ENCODE peak calls at places on chromosomes 5 and 9, in nine cellular contexts. Q is lower lobe of right lung, B is BJ, Z is heart left ventricle, N is mammary epithelial cell, O is IMR-90, M is neural progenitor cell, H is fibroblast of lung, K is uterus. I is an unnamed sample. For H3K36me3, the result is how much of the 10 kb centered on the place peaks cover.

GRCh38 chr5:159864885-159865622 is 51.2 kb upstream of the ADRA1B start:
- DNase-seq in Q (no peak), B (no peak), Z (no peak), N (no peak), O (peak), M (no peak), H (peak), K (no peak), I (no peak)

GRCh38 chr5:10254686-10255085 is 4.6 kb downstream of the CCT5 start:
- DNase-seq in Q (no peak), B (no peak), Z (no peak), N (no peak), O (no peak), M (no peak), H (no peak), K (no peak), I (no peak)

GRCh38 chr5:158935215-158935614 is 164.5 kb downstream of the EBF1 start:
- DNase-seq in Q (no peak), B (no peak), Z (no peak), N (no peak), O (no peak), M (no peak), H (no peak), K (no peak), I (no peak)

GRCh38 chr9:123373941-123374340 is 17.9 kb downstream of the CRB2 start:
- DNase-seq in Q (no peak), B (no peak), Z (no peak), N (no peak), O (no peak), M (peak), H (peak), K (no peak), I (no peak)

GRCh38 chr5:83764101-83764500 is 43.4 kb upstream of the HAPLN1 start:
- DNase-seq in Q (no peak), B (no peak), Z (no peak), N (no peak), O (no peak), M (no peak), H (peak), K (no peak), I (no peak)

GRCh38 chr9:928363-929042 is 48.0 kb upstream of the DMRT3 start:
- DNase-seq in Q (no peak), B (no peak), Z (no peak), N (no peak), O (no peak), M (peak), H (no peak), K (no peak), I (peak)

GRCh38 chr5:112669328-112669963 is 68.2 kb upstream of the APC start:
- DNase-seq in Q (no peak), B (no peak), Z (no peak), N (no peak), O (no peak), M (peak), H (no peak), K (no peak), I (no peak)

GRCh38 chr5:78204241-78204640 is 90.3 kb downstream of the AP3B1 start:
- DNase-seq in Q (no peak), B (no peak), Z (no peak), N (no peak), O (no peak), M (no peak), H (no peak), K (no peak), I (no peak)

GRCh38 chr5:169577966-169578365 is 5.6 kb upstream of the SPDL1 start:
- DNase-seq in Q (no peak), B (no peak), Z (no peak), N (peak), O (no peak), M (peak), H (peak), K (no peak), I (no peak)

GRCh38 chr5:40832345-40832744 is 2.7 kb downstream of the RPL37 start:
- DNase-seq in Q (no peak), B (no peak), Z (no peak), N (no peak), O (peak), M (no peak), H (no peak), K (no peak), I (no peak)

GRCh38 chr9:4108708-4109444 is 191.0 kb downstream of the GLIS3 start:
- DNase-seq in Q (no peak), B (no peak), Z (no peak), N (no peak), O (no peak), M (peak), H (no peak), K (no peak), I (no peak)

GRCh38 chr9:8863886-8864881 is 1064.6 kb upstream of the DMAC1 start:
- DNase-seq in Q (no peak), B (no peak), Z (no peak), N (no peak), O (no peak), M (peak), H (peak), K (no peak), I (no peak)

GRCh38 chr5:178416919-178417318 is 173.3 kb downstream of the COL23A1 start:
- DNase-seq in Q (no peak), B (peak), Z (no peak), N (peak), O (peak), M (no peak), H (peak), K (no peak), I (no peak)

GRCh38 chr5:92795633-92796032 is 785.4 kb downstream of the NR2F1-AS1 start:
- DNase-seq in Q (no peak), B (no peak), Z (no peak), N (peak), O (no peak), M (no peak), H (no peak), K (no peak), I (no peak)

GRCh38 chr9:124854161-124854560 is 901 bp downstream of the WDR38 start:
- DNase-seq in Q (no peak), B (no peak), Z (no peak), N (no peak), O (no peak), M (no peak), H (no peak), K (no peak), I (no peak)

GRCh38 chr9:124857533-124858162 is 4.1 kb downstream of the RPL35 start:
- DNase-seq in Q (no peak), B (no peak), Z (no peak), N (no peak), O (no peak), M (no peak), H (no peak), K (no peak), I (no peak)

GRCh38 chr9:124855566-124855943 is 2.3 kb downstream of the WDR38 start:
- DNase-seq in Q (no peak), B (no peak), Z (no peak), N (no peak), O (no peak), M (no peak), H (no peak), K (no peak), I (no peak)

GRCh38 chr9:124854822-124855221 is 1.6 kb downstream of the WDR38 start:
- DNase-seq in Q (no peak), B (no peak), Z (no peak), N (no peak), O (no peak), M (no peak), H (no peak), K (no peak), I (no peak)

DNA sequence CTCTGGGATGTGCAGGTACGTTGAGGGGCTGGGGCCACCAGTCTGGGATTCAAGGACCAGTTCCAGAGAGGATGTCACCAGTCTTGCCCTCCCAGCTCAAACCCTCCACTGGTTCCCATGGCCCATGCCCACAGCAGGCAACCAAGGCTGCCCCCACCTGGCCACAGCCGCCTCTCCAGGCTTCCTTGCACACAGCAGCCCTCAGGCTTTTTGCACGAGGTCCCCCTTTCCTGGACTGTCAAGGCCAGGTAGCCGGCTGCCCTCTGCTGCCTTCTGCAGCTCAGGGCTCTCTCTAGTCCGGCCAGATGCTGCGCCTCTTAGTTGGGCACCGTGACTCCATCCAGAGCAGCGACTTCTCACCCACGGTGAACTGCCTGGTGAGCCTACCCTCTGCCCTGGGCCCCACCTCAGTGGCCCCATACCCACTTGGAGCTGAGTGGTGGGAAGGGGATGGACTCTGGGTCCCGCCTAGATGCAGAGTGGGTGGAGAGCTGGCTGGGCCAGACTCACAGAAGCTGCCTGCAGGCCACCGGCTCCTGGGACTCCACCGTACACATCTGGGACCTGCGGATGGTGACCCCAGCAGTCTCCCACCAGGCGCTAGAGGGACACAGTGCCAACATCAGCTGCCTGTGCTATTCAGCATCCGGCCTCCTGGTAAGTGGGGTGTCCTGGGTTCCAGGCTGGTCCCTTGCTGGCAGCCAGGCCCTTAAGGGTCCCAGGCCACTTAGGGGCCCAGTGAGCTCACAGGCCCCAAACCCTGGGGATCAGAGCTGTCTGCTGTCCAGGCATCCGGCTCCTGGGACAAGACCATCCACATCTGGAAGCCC is 2.9 kb downstream of the WDR38 start:
- DNase-seq in Q (no peak), B (no peak), Z (no peak), N (peak), O (no peak), M (peak), H (peak), K (no peak), I (no peak)
- H3K36me3 ChIP-seq in Q (under half), B (under half), Z (under half), N (under half), O (under half), M (under half), H (under half), K (under half), I (under half)

DNA sequence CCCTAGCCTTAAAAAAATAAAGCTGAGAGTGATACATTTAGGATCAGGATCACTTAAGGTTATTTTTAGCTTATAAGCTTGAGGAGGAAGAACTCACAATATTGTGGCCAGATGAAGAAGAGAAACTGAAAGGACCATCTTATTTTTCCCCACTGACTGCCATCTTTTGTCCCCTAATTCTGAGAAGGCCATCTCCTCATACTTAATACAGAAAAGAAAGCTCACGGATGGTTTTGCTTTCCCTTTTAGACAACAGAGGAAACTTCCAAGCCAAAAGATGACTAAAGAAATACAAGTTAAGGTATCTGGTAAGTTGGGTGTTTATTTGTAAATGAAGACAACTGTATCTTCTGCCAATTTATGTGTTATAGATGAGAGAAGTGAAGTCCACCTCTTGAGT is 36.4 kb downstream of the ERAP1 start:
- DNase-seq in Q (no peak), B (no peak), Z (no peak), N (no peak), O (no peak), M (no peak), H (no peak), K (no peak), I (no peak)
- H3K36me3 ChIP-seq in Q (half or more), B (under half), Z (half or more), N (half or more), O (under half), M (under half), H (under half), K (under half), I (under half)

GRCh38 chr5:151196556-151197290 is 27.2 kb downstream of the CCDC69 start:
- DNase-seq in Q (no peak), B (no peak), Z (no peak), N (no peak), O (no peak), M (no peak), H (no peak), K (no peak), I (no peak)

GRCh38 chr5:151198861-151199260 is 25.0 kb downstream of the CCDC69 start:
- DNase-seq in Q (no peak), B (no peak), Z (no peak), N (no peak), O (no peak), M (no peak), H (no peak), K (no peak), I (no peak)

GRCh38 chr5:151192626-151193025 is 31.3 kb downstream of the CCDC69 start:
- DNase-seq in Q (no peak), B (no peak), Z (no peak), N (no peak), O (no peak), M (no peak), H (no peak), K (no peak), I (no peak)

GRCh38 chr5:151191661-151192060 is 32.2 kb downstream of the CCDC69 start:
- DNase-seq in Q (no peak), B (no peak), Z (no peak), N (no peak), O (no peak), M (no peak), H (no peak), K (no peak), I (no peak)

DNA sequence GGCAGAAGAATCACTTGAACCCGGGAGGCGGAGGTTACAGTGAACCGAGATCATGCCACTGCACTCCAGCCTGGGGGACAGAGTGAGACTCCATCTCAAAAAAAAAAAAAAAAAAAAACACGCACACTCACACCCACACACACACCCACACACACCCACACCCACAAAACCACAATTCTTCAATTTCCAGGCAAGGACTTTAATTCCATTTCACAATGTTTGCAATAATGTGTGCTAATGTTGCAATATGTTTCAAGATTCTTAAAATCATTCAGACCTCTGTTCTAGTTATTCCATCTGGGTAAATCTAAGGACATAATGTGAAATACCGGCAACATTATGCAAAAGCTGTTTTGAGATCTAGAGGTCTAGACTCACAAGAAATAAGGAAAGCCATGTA is 28.3 kb downstream of the CCDC69 start:
- DNase-seq in Q (peak), B (peak), Z (no peak), N (no peak), O (no peak), M (no peak), H (no peak), K (no peak), I (no peak)
- H3K36me3 ChIP-seq in Q (under half), B (under half), Z (half or more), N (under half), O (under half), M (under half), H (under half), K (under half), I (under half)

DNA sequence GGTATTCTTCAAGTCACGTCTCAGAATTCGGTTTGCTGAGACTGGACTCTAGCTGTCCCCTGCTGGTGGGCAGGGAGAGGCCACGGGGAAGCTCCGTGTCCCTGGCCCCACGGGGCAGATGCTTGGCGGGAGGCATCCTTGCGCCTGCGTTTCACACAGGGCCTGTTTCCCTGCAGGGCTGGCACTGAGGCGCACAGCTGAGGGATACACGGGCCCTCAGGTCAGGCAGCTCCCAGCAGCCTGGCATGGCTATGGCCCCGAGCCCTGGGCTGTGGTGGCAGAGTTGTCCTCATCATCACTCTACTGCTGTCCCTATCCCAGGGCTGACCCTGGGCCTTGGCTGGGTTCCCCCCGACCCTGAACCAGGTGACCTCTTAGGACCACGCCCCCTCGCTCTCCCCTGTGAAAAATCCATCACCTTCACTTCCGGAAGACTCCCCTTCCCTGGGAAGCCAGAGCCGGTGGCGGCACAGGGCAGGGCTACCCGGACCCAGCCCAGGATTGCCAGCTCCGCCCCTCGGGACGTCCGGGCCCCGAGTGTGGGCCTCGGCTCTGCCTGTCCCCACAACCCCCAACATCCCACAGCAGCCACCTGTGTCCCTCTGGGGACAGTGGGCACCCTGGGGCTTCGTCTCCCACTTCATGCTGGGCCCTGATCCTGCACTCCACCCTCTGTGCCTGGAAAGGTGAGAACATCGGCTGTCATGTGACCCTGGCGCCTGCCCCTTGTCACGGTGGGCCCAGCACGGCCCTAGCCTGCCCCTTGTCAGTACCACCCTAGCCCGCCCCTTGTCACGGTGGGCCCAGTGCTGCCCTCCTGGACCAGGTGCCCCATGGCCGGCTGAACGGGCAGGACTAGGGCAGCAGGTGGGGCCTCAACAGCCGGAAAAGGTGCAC is 5.0 kb downstream of the DPP7 start:
- DNase-seq in Q (no peak), B (no peak), Z (no peak), N (no peak), O (no peak), M (no peak), H (no peak), K (no peak), I (no peak)
- H3K36me3 ChIP-seq in Q (half or more), B (under half), Z (half or more), N (under half), O (half or more), M (under half), H (under half), K (under half), I (under half)

GRCh38 chr9:74718709-74719108 is 169.0 kb downstream of the TRPM6 start:
- DNase-seq in Q (no peak), B (no peak), Z (no peak), N (no peak), O (no peak), M (no peak), H (no peak), K (no peak), I (no peak)
- H3K36me3 ChIP-seq in Q (under half), B (under half), Z (under half), N (under half), O (under half), M (under half), H (under half), K (under half), I (under half)

GRCh38 chr5:146523698-146524097 is 7.7 kb upstream of the GPR151 start:
- DNase-seq in Q (no peak), B (no peak), Z (no peak), N (no peak), O (no peak), M (no peak), H (no peak), K (no peak), I (no peak)

GRCh38 chr5:146529984-146530383 is 14.0 kb upstream of the GPR151 start:
- DNase-seq in Q (no peak), B (no peak), Z (no peak), N (no peak), O (no peak), M (no peak), H (no peak), K (no peak), I (no peak)

GRCh38 chr5:146527785-146528184 is 11.8 kb upstream of the GPR151 start:
- DNase-seq in Q (no peak), B (no peak), Z (no peak), N (peak), O (no peak), M (no peak), H (no peak), K (no peak), I (no peak)

GRCh38 chr5:146533260-146533857 is 17.4 kb upstream of the GPR151 start:
- DNase-seq in Q (peak), B (no peak), Z (peak), N (peak), O (peak), M (peak), H (peak), K (peak), I (peak)

DNA sequence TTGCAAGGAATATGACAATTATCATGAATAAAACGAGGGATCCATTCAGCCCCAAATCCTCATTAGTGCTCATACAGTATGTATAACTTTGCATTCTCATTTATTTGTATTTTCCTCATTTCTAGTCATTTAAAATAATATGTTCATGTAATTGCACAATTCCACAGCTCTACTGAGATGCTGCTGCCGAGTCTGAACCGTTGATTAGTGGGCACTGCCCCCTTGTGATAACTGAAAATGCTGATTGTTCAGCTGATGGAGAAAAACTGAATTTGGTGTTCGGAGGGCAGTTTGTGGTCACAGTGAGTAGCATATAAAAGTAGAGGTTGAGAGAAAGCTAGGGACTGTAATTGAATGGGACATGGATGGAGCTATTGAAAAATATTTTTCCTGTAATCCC is 12.2 kb upstream of the GPR151 start:
- DNase-seq in Q (no peak), B (no peak), Z (no peak), N (no peak), O (no peak), M (no peak), H (no peak), K (no peak), I (no peak)
- H3K36me3 ChIP-seq in Q (under half), B (under half), Z (under half), N (under half), O (under half), M (under half), H (under half), K (under half), I (under half)

GRCh38 chr5:111095982-111096381 is 3.8 kb downstream of the WDR36 start:
- DNase-seq in Q (no peak), B (no peak), Z (no peak), N (no peak), O (no peak), M (no peak), H (no peak), K (no peak), I (no peak)

GRCh38 chr5:111099058-111099778 is 7.1 kb downstream of the WDR36 start:
- DNase-seq in Q (no peak), B (no peak), Z (no peak), N (no peak), O (peak), M (no peak), H (peak), K (no peak), I (no peak)
- H3K36me3 ChIP-seq in Q (half or more), B (under half), Z (half or more), N (under half), O (under half), M (under half), H (under half), K (under half), I (under half)

GRCh38 chr5:135707302-135707701 is 127.2 kb upstream of the SLC25A48 start:
- DNase-seq in Q (no peak), B (no peak), Z (no peak), N (no peak), O (no peak), M (no peak), H (no peak), K (no peak), I (no peak)
- H3K36me3 ChIP-seq in Q (under half), B (under half), Z (under half), N (under half), O (under half), M (under half), H (under half), K (under half), I (under half)